ENCODE peak calls at places on chromosomes 12 and 14, in eight cellular contexts. P is GM12864, L is kidney epithelial cell, F is cardiac muscle cell, W is IMR-90, S is NB4, Z is GM23338, R is lung. N is an unnamed sample.

GRCh38 chr14:102390486-102390885 is 27.7 kb downstream of the TECPR2 start:
- DNase-seq in L (no peak), P (no peak), W (peak), R (no peak), Z (no peak), F (no peak), S (peak), N (no peak)

GRCh38 chr14:34711169-34711568 is 3.2 kb downstream of the CFL2 start:
- DNase-seq in F (peak), L (no peak), R (no peak), P (peak), S (no peak), Z (no peak), W (peak), N (no peak)

GRCh38 chr12:89384050-89384749 is 31.9 kb upstream of the DUSP6 start:
- DNase-seq in P (no peak), L (peak), F (peak), R (peak), S (peak), W (peak), Z (peak), N (no peak)

GRCh38 chr12:2336409-2336829 is 283.6 kb downstream of the CACNA1C start:
- DNase-seq in P (peak), R (no peak), Z (no peak), W (peak), F (peak), L (peak), S (peak), N (no peak)

GRCh38 chr14:43894534-43894933 is 612.5 kb downstream of the FSCB start:
- DNase-seq in W (peak), F (peak), L (no peak), S (peak), P (peak), R (no peak), Z (peak), N (no peak)

GRCh38 chr14:100474176-100474575 is 113.0 kb downstream of the BEGAIN start:
- DNase-seq in R (no peak), P (no peak), W (no peak), Z (no peak), L (no peak), S (no peak), F (no peak), N (no peak)

GRCh38 chr14:31893156-31893813 is 183.8 kb upstream of the ARHGAP5 start:
- DNase-seq in P (no peak), L (no peak), F (peak), W (peak), R (no peak), S (no peak), Z (peak), N (no peak)

GRCh38 chr12:10358131-10358530 is 31.7 kb downstream of the KLRK1 start:
- DNase-seq in S (no peak), R (no peak), P (no peak), W (no peak), Z (no peak), F (no peak), L (no peak), N (no peak)

GRCh38 chr12:113862570-113863454 is 103.3 kb downstream of the RBM19 start:
- DNase-seq in S (peak), W (peak), R (no peak), P (no peak), Z (peak), F (no peak), L (peak), N (no peak)

GRCh38 chr14:52103416-52103815 is 34.6 kb upstream of the NID2 start:
- DNase-seq in Z (no peak), L (no peak), R (no peak), P (no peak), S (no peak), F (no peak), W (no peak), N (no peak)

GRCh38 chr12:105319691-105320209 is 10.7 kb upstream of the C12orf75 start:
- DNase-seq in W (no peak), Z (peak), R (no peak), P (no peak), S (peak), L (no peak), F (no peak), N (no peak)

GRCh38 chr12:1306096-1306495 is 288.3 kb downstream of the FBXL14 start:
- DNase-seq in P (no peak), R (no peak), Z (no peak), W (no peak), S (peak), F (peak), L (no peak), N (no peak)

GRCh38 chr14:104119119-104119699 is 19.2 kb upstream of the KIF26A start:
- DNase-seq in P (no peak), R (no peak), W (no peak), F (no peak), S (no peak), L (no peak), Z (no peak), N (no peak)

GRCh38 chr12:117857632-117858274 is 111.0 kb downstream of the KSR2 start:
- DNase-seq in S (peak), Z (peak), F (peak), P (no peak), W (peak), R (peak), L (no peak), N (no peak)

GRCh38 chr12:92224685-92225331 is 79.2 kb upstream of the BTG1 start:
- DNase-seq in R (no peak), F (no peak), Z (peak), L (peak), W (peak), S (no peak), P (no peak), N (no peak)

GRCh38 chr14:101216725-101217463 is 313.4 kb upstream of the RTL1 start:
- DNase-seq in L (no peak), F (no peak), P (no peak), W (no peak), S (no peak), R (no peak), Z (no peak), N (no peak)

GRCh38 chr12:55972045-55972843 is 1.6 kb upstream of the RAB5B start:
- DNase-seq in L (peak), R (peak), W (peak), P (no peak), Z (peak), F (no peak), S (no peak), N (no peak)

GRCh38 chr12:67366530-67367196 is 97.5 kb downstream of the CAND1 start:
- DNase-seq in R (no peak), S (no peak), L (peak), P (no peak), F (no peak), Z (no peak), W (peak), N (no peak)

GRCh38 chr14:100305446-100306255 is 593 bp downstream of the SLC25A29 start:
- DNase-seq in F (no peak), Z (peak), P (no peak), W (no peak), S (peak), R (no peak), L (no peak), N (no peak)

GRCh38 chr14:90383731-90384542 is 12.9 kb upstream of the CALM1 start:
- DNase-seq in P (no peak), F (peak), W (peak), Z (peak), S (peak), L (no peak), R (peak), N (peak)

GRCh38 chr12:111446631-111447570 is 41.2 kb downstream of the SH2B3 start:
- DNase-seq in P (no peak), R (peak), F (no peak), Z (no peak), W (no peak), L (no peak), S (peak), N (no peak)

GRCh38 chr12:77894548-77894947 is 63.9 kb downstream of the NAV3 start:
- DNase-seq in Z (peak), P (no peak), W (no peak), S (no peak), R (no peak), L (no peak), F (no peak), N (no peak)

GRCh38 chr12:54629925-54630324 is 4.8 kb downstream of the LACRT start:
- DNase-seq in S (no peak), R (no peak), L (no peak), P (no peak), W (no peak), Z (no peak), F (no peak), N (no peak)

GRCh38 chr12:69036999-69037398 is 104.0 kb upstream of the CPM start:
- DNase-seq in Z (no peak), W (no peak), P (no peak), F (no peak), R (no peak), S (no peak), L (no peak), N (no peak)

GRCh38 chr12:54216580-54217308 is 28.0 kb upstream of the SMUG1 start:
- DNase-seq in W (peak), R (peak), Z (peak), F (peak), S (peak), L (no peak), P (peak), N (no peak)

GRCh38 chr12:57765003-57765697 is 1.7 kb downstream of the CYP27B1 start:
- DNase-seq in S (peak), R (no peak), L (no peak), P (no peak), W (peak), Z (peak), F (peak), N (no peak)

GRCh38 chr12:70920251-70920851 is at the start of gene PTPRR:
- DNase-seq in Z (peak), R (no peak), P (no peak), F (peak), W (no peak), S (no peak), L (no peak), N (no peak)

GRCh38 chr14:90522585-90523191 is 125.9 kb downstream of the CALM1 start:
- DNase-seq in F (no peak), L (peak), P (no peak), S (peak), Z (no peak), R (peak), W (no peak), N (no peak)

GRCh38 chr12:124550123-124551089 is 17.0 kb downstream of the NCOR2 start:
- DNase-seq in Z (no peak), P (no peak), S (peak), R (no peak), W (no peak), L (no peak), F (no peak), N (no peak)

GRCh38 chr14:104436741-104437701 is 142.5 kb upstream of the C14orf180 start:
- DNase-seq in P (no peak), S (no peak), W (no peak), F (no peak), L (no peak), R (peak), Z (no peak), N (peak)

GRCh38 chr12:118025168-118025567 is 8.7 kb downstream of the RFC5 start:
- DNase-seq in L (no peak), S (no peak), P (no peak), W (no peak), R (no peak), F (no peak), Z (no peak), N (no peak)

GRCh38 chr14:52690983-52691760 is 4.2 kb downstream of the ERO1A start:
- DNase-seq in F (no peak), W (no peak), R (no peak), Z (no peak), L (no peak), P (no peak), S (no peak), N (no peak)

GRCh38 chr14:89674906-89675305 is 257.9 kb upstream of the FOXN3 start:
- DNase-seq in P (no peak), S (no peak), L (no peak), W (no peak), Z (no peak), R (no peak), F (no peak), N (no peak)

GRCh38 chr14:102046337-102047278 is 40.2 kb downstream of the HSP90AA1 start:
- DNase-seq in Z (peak), P (no peak), L (no peak), S (peak), R (peak), F (peak), W (peak), N (peak)

GRCh38 chr12:41932470-41932991 is 212.1 kb downstream of the GXYLT1 start:
- DNase-seq in Z (peak), L (no peak), S (peak), R (peak), P (no peak), F (peak), W (no peak), N (peak)
- H3K4me3 ChIP-seq in Z (peak), L (peak), S (peak), R (peak), P (no peak), F (peak), W (peak), N (peak)

DNA sequence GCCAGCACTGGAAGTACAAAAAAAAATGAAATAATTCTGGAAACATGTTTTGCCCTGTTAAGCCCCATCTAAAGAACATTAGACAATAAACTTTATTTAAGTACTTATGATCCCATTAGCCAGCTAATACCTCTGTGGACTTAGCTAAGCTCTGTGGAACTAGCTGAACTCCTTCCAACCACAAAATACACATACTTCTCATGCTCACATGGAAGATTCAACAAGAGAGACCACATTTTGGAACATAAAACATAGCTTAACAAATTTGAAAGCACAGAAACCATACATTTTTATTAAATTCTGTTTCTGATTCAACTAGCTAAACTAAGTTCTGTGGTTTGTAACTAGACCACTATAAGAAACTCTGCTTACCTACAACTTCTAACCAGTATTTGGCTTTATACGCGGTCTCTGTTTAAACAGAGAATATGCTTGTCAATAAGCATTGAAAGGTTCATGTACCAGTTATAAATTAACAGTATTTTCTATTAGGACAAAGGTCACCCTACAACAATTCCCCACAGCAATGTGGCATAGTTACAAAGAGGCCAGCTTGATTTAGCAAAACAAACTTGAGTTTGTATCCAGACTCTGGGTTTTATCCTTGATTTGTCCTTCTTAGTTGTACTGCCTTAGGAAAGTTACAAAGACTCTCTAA is 300.1 kb downstream of the C12orf50 start:
- DNase-seq in S (no peak), L (no peak), F (no peak), Z (no peak), W (peak), R (no peak), P (no peak), N (no peak)
- H3K4me3 ChIP-seq in S (no peak), L (no peak), F (no peak), Z (no peak), W (no peak), R (no peak), P (no peak), N (no peak)

DNA sequence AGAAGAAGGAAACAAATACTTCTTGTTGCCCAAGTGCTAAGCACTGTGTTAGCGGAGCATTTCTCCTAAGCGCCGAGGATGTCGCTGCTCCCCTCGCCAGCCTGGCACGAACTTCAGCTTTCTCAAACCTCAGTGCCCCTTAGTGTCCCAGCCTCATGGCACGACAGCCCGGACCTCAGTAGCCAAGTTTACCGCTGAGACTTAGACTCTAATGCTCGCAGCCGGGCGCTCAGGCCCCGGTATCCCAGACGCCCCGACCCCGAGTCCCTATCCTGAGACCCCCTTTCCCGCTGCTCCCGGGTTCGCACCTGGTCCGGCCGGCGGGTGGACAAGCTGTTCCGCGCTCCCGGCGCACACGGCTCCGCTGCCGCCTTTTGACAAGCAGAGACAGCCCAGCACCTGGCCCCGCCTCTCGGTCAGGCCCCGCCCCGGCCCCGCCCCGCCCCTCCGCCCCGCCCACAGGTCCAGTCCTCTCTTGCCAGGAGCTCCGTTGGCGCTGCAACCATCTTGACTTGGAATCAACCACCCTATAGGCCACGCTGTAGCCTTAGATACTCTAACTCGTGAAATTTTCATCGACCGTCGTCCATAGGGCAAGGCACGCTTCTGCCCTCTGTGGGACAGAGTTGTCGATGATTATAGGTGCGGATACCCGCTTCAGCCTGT is at the start of gene VDR:
- DNase-seq in W (peak), F (peak), S (peak), Z (peak), R (peak), P (no peak), L (peak), N (peak)
- H3K4me3 ChIP-seq in W (peak), F (peak), S (peak), Z (peak), R (peak), P (peak), L (peak), N (peak)

GRCh38 chr14:35879141-35879648 is 53.1 kb downstream of the BRMS1L start:
- DNase-seq in W (peak), F (no peak), P (no peak), L (no peak), S (peak), Z (no peak), R (no peak), N (no peak)
- H3K4me3 ChIP-seq in W (no peak), F (no peak), P (no peak), L (no peak), S (no peak), Z (no peak), R (no peak), N (no peak)

GRCh38 chr12:91074068-91074819 is 16.4 kb upstream of the KERA start:
- DNase-seq in L (no peak), W (peak), R (no peak), P (no peak), F (no peak), S (no peak), Z (no peak), N (no peak)
- H3K4me3 ChIP-seq in L (no peak), W (no peak), R (no peak), P (no peak), F (no peak), S (no peak), Z (no peak), N (no peak)

GRCh38 chr14:49686425-49686824 is 1.6 kb downstream of the POLE2 start:
- DNase-seq in R (no peak), L (no peak), F (no peak), P (no peak), S (no peak), W (no peak), Z (no peak), N (no peak)
- H3K4me3 ChIP-seq in R (no peak), L (no peak), F (no peak), P (no peak), S (peak), W (no peak), Z (peak), N (no peak)